ENCODE peak calls at places on chromosomes 1 and 21, in nine cellular contexts. B is adrenal gland; Q is pancreas; K is GM04504; D is thoracic aorta; S is stimulated activated CD8-positive, alpha-beta memory T cell treated with anti-CD3 and anti-CD28 coated beads, Interleukin-15, amount 100 ng/mL, for 48 hours; O is A172; W is left lung; N is GM23338. G is an unnamed sample.

GRCh38 chr21:25338415-25338814 is 268.9 kb downstream of the MRPL39 start:
- DNase-seq in K (no peak), O (peak; percentile 71), N (peak; percentile 30), D (no peak), Q (no peak), W (no peak), S (no peak), B (no peak), G (no peak)

GRCh38 chr1:19739628-19740027 is 60.1 kb downstream of the TMCO4 start:
- DNase-seq in N (no peak), W (no peak), O (no peak), S (no peak), B (no peak), D (no peak), K (no peak), Q (no peak), G (peak; percentile 70)

GRCh38 chr21:30881480-30881879 is at the start of gene KRTAP11-1:
- DNase-seq in Q (no peak), S (no peak), K (no peak), N (no peak), B (no peak), W (no peak), O (no peak), D (no peak), G (no peak)

GRCh38 chr1:40692429-40692905 is 963 bp downstream of the NFYC start:
- DNase-seq in K (no peak), S (no peak), Q (no peak), B (no peak), D (no peak), O (no peak), W (no peak), N (peak; percentile 63), G (no peak)

GRCh38 chr1:224622831-224623230 is 6.7 kb downstream of the CNIH3 start:
- DNase-seq in K (no peak), D (no peak), N (no peak), S (no peak), Q (no peak), W (no peak), O (no peak), B (no peak), G (no peak)

GRCh38 chr21:46052703-46053651 is 44.9 kb upstream of the COL6A2 start:
- DNase-seq in Q (no peak), W (no peak), N (no peak), O (peak; percentile 84), S (peak; percentile 69), K (peak; percentile 81), B (peak; percentile 39), D (no peak), G (peak; percentile 76)

GRCh38 chr1:60763713-60764112 is 318.6 kb upstream of the NFIA start:
- DNase-seq in K (no peak), W (no peak), O (no peak), B (no peak), Q (no peak), N (no peak), S (no peak), D (no peak), G (no peak)

GRCh38 chr1:225692517-225692879 is 39.6 kb upstream of the ENAH start:
- DNase-seq in O (no peak), Q (no peak), B (no peak), D (no peak), S (no peak), N (no peak), K (no peak), W (no peak), G (no peak)

GRCh38 chr1:89737985-89738510 is 82.8 kb upstream of the LRRC8D start:
- DNase-seq in S (no peak), K (no peak), W (no peak), O (no peak), B (no peak), D (no peak), N (no peak), Q (no peak), G (no peak)

GRCh38 chr21:44761011-44761729 is 40.5 kb downstream of the UBE2G2 start:
- DNase-seq in K (no peak), Q (no peak), B (no peak), W (no peak), O (no peak), N (peak; percentile 91), D (no peak), S (no peak), G (no peak)

GRCh38 chr1:165600793-165601192 is 30.2 kb upstream of the MGST3 start:
- DNase-seq in Q (peak; percentile 15), S (no peak), W (no peak), K (no peak), B (no peak), D (no peak), N (no peak), O (no peak), G (no peak)

GRCh38 chr1:244302889-244303609 is 148.7 kb downstream of the ADSS2 start:
- DNase-seq in O (peak; percentile 95), S (no peak), K (no peak), B (no peak), W (peak; percentile 70), Q (no peak), N (no peak), D (no peak), G (peak; percentile 72)

GRCh38 chr1:5551274-5551966 is 440.8 kb downstream of the NPHP4 start:
- DNase-seq in S (no peak), W (no peak), Q (no peak), D (no peak), K (no peak), O (no peak), N (no peak), B (no peak), G (peak; percentile 1)

GRCh38 chr1:246199086-246199485 is 308.0 kb downstream of the SMYD3 start:
- DNase-seq in K (peak; percentile 36), S (no peak), O (no peak), N (no peak), B (peak; percentile 69), Q (no peak), W (no peak), D (no peak), G (no peak)

GRCh38 chr21:36321325-36322082 is 1.5 kb downstream of the MORC3 start:
- DNase-seq in D (no peak), Q (peak; percentile 33), N (peak; percentile 66), B (peak; percentile 54), O (peak; percentile 50), S (no peak), K (no peak), W (no peak), G (peak; percentile 56)

GRCh38 chr1:235979716-235980338 is 85.1 kb downstream of the NID1 start:
- DNase-seq in N (no peak), B (no peak), Q (no peak), K (no peak), O (no peak), D (no peak), W (no peak), S (no peak), G (no peak)

GRCh38 chr1:161013591-161014513 is 7.1 kb downstream of the F11R start:
- DNase-seq in B (peak; percentile 97), K (no peak), W (peak; percentile 92), D (peak; percentile 52), N (peak; percentile 93), Q (peak; percentile 86), S (peak; percentile 62), O (no peak), G (peak; percentile 97)

GRCh38 chr1:8318436-8318835 is 522 bp downstream of the SLC45A1 start:
- DNase-seq in S (no peak), D (no peak), B (no peak), O (no peak), Q (no peak), W (no peak), K (no peak), N (no peak), G (no peak)

GRCh38 chr1:178946855-178947687 is 76.2 kb upstream of the ANGPTL1 start:
- DNase-seq in B (no peak), N (no peak), K (no peak), W (no peak), S (no peak), Q (no peak), D (no peak), O (no peak), G (no peak)

GRCh38 chr1:59845091-59845490 is 30.3 kb downstream of the HOOK1 start:
- DNase-seq in D (no peak), K (no peak), W (no peak), S (no peak), O (no peak), N (peak; percentile 3), Q (no peak), B (no peak), G (no peak)

GRCh38 chr1:34973326-34973725 is 11.8 kb downstream of the TMEM35B start:
- DNase-seq in W (no peak), K (no peak), B (no peak), Q (no peak), N (no peak), O (no peak), S (no peak), D (no peak), G (no peak)

GRCh38 chr21:37257967-37258877 is 8.9 kb downstream of the VPS26C start:
- DNase-seq in Q (peak; percentile 58), N (peak; percentile 93), W (peak; percentile 65), S (peak; percentile 64), O (no peak), B (peak; percentile 78), D (no peak), K (no peak), G (peak; percentile 81)

GRCh38 chr1:94246692-94247145 is 9.3 kb upstream of the ARHGAP29 start:
- DNase-seq in Q (no peak), W (no peak), D (no peak), B (no peak), O (no peak), N (peak; percentile 29), S (no peak), K (no peak), G (no peak)

GRCh38 chr1:230028602-230029223 is 38.3 kb upstream of the GALNT2 start:
- DNase-seq in K (no peak), O (no peak), W (no peak), S (no peak), B (no peak), D (no peak), N (no peak), Q (no peak), G (no peak)

GRCh38 chr1:231612393-231613089 is 14.0 kb upstream of the DISC1 start:
- DNase-seq in Q (no peak), N (no peak), O (no peak), W (peak; percentile 51), K (no peak), D (no peak), S (no peak), B (no peak), G (no peak)

GRCh38 chr1:77036560-77036959 is 169.3 kb downstream of the ST6GALNAC5 start:
- DNase-seq in W (no peak), B (no peak), Q (no peak), O (peak; percentile 11), D (no peak), S (no peak), N (peak; percentile 71), K (no peak), G (peak; percentile 41)

GRCh38 chr1:222334026-222334680 is 213.8 kb downstream of the HHIPL2 start:
- DNase-seq in N (no peak), S (no peak), K (no peak), W (no peak), B (no peak), D (no peak), Q (no peak), O (peak; percentile 85), G (peak; percentile 73)

GRCh38 chr21:44891631-44892031 is 18.1 kb upstream of the PTTG1IP start:
- DNase-seq in Q (no peak), S (no peak), K (no peak), W (no peak), N (no peak), D (no peak), B (no peak), O (no peak), G (no peak)

GRCh38 chr1:30372792-30373433 is 350.5 kb downstream of the MATN1 start:
- DNase-seq in N (no peak), K (no peak), W (no peak), Q (no peak), O (no peak), B (peak; percentile 24), S (no peak), D (no peak), G (peak; percentile 11)

GRCh38 chr1:225700889-225701465 is 48.1 kb upstream of the ENAH start:
- DNase-seq in D (no peak), K (no peak), W (no peak), N (no peak), Q (no peak), O (peak; percentile 49), B (no peak), S (no peak), G (no peak)

GRCh38 chr1:18100493-18101063 is 7.0 kb upstream of the IGSF21 start:
- DNase-seq in W (no peak), N (peak; percentile 83), B (peak; percentile 93), Q (peak; percentile 37), S (no peak), O (peak; percentile 36), D (peak; percentile 51), K (peak; percentile 27), G (peak; percentile 25)